ENCODE peak calls at places on chromosomes 12 and 14, in eight cellular contexts. G is adipocyte; X is naive thymus-derived CD8-positive, alpha-beta T cell; B is NCI-H2171 treated with DMSO at 0.1 percent for 48 hours; H is tibial artery; M is nucleus accumbens; P is sigmoid colon; Z is H7. Q is an unnamed sample.

GRCh38 chr12:107337354-107338095 is 244.2 kb upstream of the CRY1 start:
- DNase-seq in G (no peak), X (no peak), B (no peak), H (no peak), M (no peak), P (no peak), Z (no peak), Q (no peak)

GRCh38 chr14:89956294-89957009 is 725 bp downstream of the TDP1 start:
- DNase-seq in G (peak), X (peak), B (peak), H (peak), M (peak), P (peak), Z (no peak), Q (peak)

GRCh38 chr12:69896653-69897381 is 71.8 kb downstream of the MYRFL start:
- DNase-seq in G (no peak), X (no peak), B (no peak), H (no peak), M (no peak), P (no peak), Z (peak), Q (no peak)

GRCh38 chr12:69639400-69640016 is 28.8 kb upstream of the LRRC10 start:
- DNase-seq in G (peak), X (peak), B (peak), H (peak), M (peak), P (peak), Z (peak), Q (peak)

GRCh38 chr14:85762523-85762922 is 232.6 kb downstream of the FLRT2 start:
- DNase-seq in G (no peak), X (no peak), B (no peak), H (no peak), M (no peak), P (no peak), Z (no peak), Q (no peak)

GRCh38 chr12:96828169-96828789 is 78.8 kb upstream of the NEDD1 start:
- DNase-seq in G (no peak), X (no peak), B (no peak), H (no peak), M (no peak), P (no peak), Z (no peak), Q (no peak)

GRCh38 chr12:47189753-47190152 is 110.0 kb upstream of the AMIGO2 start:
- DNase-seq in G (no peak), X (no peak), B (no peak), H (no peak), M (no peak), P (no peak), Z (no peak), Q (no peak)

GRCh38 chr14:54342806-54343205 is 54.0 kb upstream of the CDKN3 start:
- DNase-seq in G (no peak), X (no peak), B (no peak), H (no peak), M (no peak), P (no peak), Z (no peak), Q (no peak)

GRCh38 chr14:99552021-99552553 is 51.9 kb downstream of the CCDC85C start:
- DNase-seq in G (no peak), X (no peak), B (no peak), H (no peak), M (no peak), P (no peak), Z (no peak), Q (no peak)

GRCh38 chr12:124240493-124240892 is 54.4 kb upstream of the RFLNA start:
- DNase-seq in G (no peak), X (no peak), B (peak), H (no peak), M (no peak), P (no peak), Z (peak), Q (no peak)

GRCh38 chr12:90333939-90334338 is 621.0 kb downstream of the CCER1 start:
- DNase-seq in G (no peak), X (no peak), B (no peak), H (no peak), M (no peak), P (no peak), Z (no peak), Q (peak)

GRCh38 chr14:33959692-33960151 is 8.8 kb upstream of the EGLN3 start:
- DNase-seq in G (no peak), X (no peak), B (no peak), H (no peak), M (peak), P (no peak), Z (peak), Q (peak)

GRCh38 chr12:24469089-24469488 is 479.8 kb downstream of the BCAT1 start:
- DNase-seq in G (no peak), X (no peak), B (no peak), H (no peak), M (no peak), P (no peak), Z (no peak), Q (no peak)

GRCh38 chr14:91108941-91109611 is 4.8 kb upstream of the DGLUCY start:
- DNase-seq in G (no peak), X (no peak), B (peak), H (no peak), M (no peak), P (peak), Z (no peak), Q (no peak)

GRCh38 chr12:7645395-7646177 is 20.1 kb downstream of the APOBEC1 start:
- DNase-seq in G (peak), X (peak), B (peak), H (no peak), M (peak), P (no peak), Z (peak), Q (peak)

GRCh38 chr12:49671051-49671765 is 36.0 kb downstream of the FMNL3 start:
- DNase-seq in G (no peak), X (peak), B (no peak), H (no peak), M (no peak), P (peak), Z (no peak), Q (no peak)

GRCh38 chr14:69848903-69849391 is 30.3 kb upstream of the SMOC1 start:
- DNase-seq in G (no peak), X (no peak), B (no peak), H (no peak), M (no peak), P (no peak), Z (no peak), Q (no peak)

GRCh38 chr14:85531141-85531593 is 1.2 kb downstream of the FLRT2 start:
- DNase-seq in G (peak), X (no peak), B (no peak), H (peak), M (no peak), P (peak), Z (peak), Q (peak)

GRCh38 chr14:74401504-74402241 is 24.3 kb downstream of the SYNDIG1L start:
- DNase-seq in G (peak), X (peak), B (peak), H (peak), M (peak), P (no peak), Z (peak), Q (peak)